ENCODE peak calls at places on chromosomes 11 and 22, in nine cellular contexts. B is left ventricle myocardium inferior, K is gastrocnemius medialis, Y is endodermal cell, P is choroid plexus epithelial cell, E is body of pancreas, Z is ovary, Q is PC-3, O is WERI-Rb-1. I is an unnamed sample.

GRCh38 chr22:19120829-19121630 is 1.2 kb downstream of the DGCR2 start:
- DNase-seq in Z (no peak), E (peak), P (peak), O (no peak), Q (peak), B (no peak), Y (peak), K (peak), I (peak)

GRCh38 chr22:23817146-23817545 is 21.7 kb downstream of the DERL3 start:
- DNase-seq in K (no peak), Y (no peak), E (no peak), Z (no peak), P (no peak), Q (no peak), O (no peak), B (no peak), I (no peak)

GRCh38 chr22:28442951-28443876 is 236.4 kb downstream of the TTC28 start:
- DNase-seq in E (peak), B (peak), P (peak), O (peak), Z (peak), Y (peak), K (peak), Q (no peak), I (peak)

GRCh38 chr11:61602775-61603569 is 22.1 kb upstream of the SYT7 start:
- DNase-seq in B (peak), Q (peak), E (peak), K (peak), Y (no peak), P (peak), Z (peak), O (peak), I (peak)

GRCh38 chr11:27028653-27029052 is 12.0 kb upstream of the BBOX1 start:
- DNase-seq in Q (no peak), K (no peak), E (no peak), B (no peak), Y (no peak), O (no peak), Z (no peak), P (no peak), I (peak)

GRCh38 chr11:75894036-75894585 is 79.1 kb downstream of the UVRAG start:
- DNase-seq in B (no peak), P (no peak), Q (no peak), Y (no peak), Z (no peak), E (no peak), K (no peak), O (no peak), I (no peak)

GRCh38 chr11:22703040-22703439 is 36.6 kb downstream of the GAS2 start:
- DNase-seq in E (peak), Q (peak), P (peak), O (no peak), Z (no peak), Y (no peak), B (no peak), K (no peak), I (peak)

GRCh38 chr11:126949066-126949945 is 51.3 kb downstream of the KIRREL3 start:
- DNase-seq in Z (no peak), B (no peak), O (no peak), Y (no peak), Q (no peak), E (no peak), P (no peak), K (no peak), I (no peak)

GRCh38 chr11:74521666-74522252 is 28.2 kb upstream of the LIPT2 start:
- DNase-seq in O (no peak), E (no peak), K (no peak), Q (no peak), B (no peak), Y (no peak), P (no peak), Z (no peak), I (no peak)

GRCh38 chr11:18698341-18699268 is at the start of gene TMEM86A:
- DNase-seq in B (peak), Y (peak), Q (peak), K (peak), P (peak), E (peak), O (peak), Z (peak), I (peak)

GRCh38 chr11:113274708-113275582 is 39.4 kb upstream of the TTC12 start:
- DNase-seq in Y (peak), Z (no peak), P (peak), Q (peak), O (no peak), B (no peak), E (no peak), K (no peak), I (no peak)

GRCh38 chr11:61871158-61871597 is 20.2 kb downstream of the FADS3 start:
- DNase-seq in O (peak), Y (peak), K (peak), P (peak), Z (peak), E (peak), Q (peak), B (peak), I (peak)

GRCh38 chr22:28143961-28144745 is 225.1 kb upstream of the PITPNB start:
- DNase-seq in E (no peak), Q (no peak), Y (no peak), P (no peak), O (no peak), Z (no peak), B (no peak), K (no peak), I (peak)

GRCh38 chr11:105648762-105649161 is 38.9 kb downstream of the GRIA4 start:
- DNase-seq in B (no peak), E (no peak), K (no peak), Y (no peak), O (no peak), Q (no peak), Z (no peak), P (no peak), I (no peak)

GRCh38 chr11:67373916-67374570 is 645 bp upstream of the CLCF1 start:
- DNase-seq in K (peak), B (peak), Z (peak), P (peak), E (peak), O (peak), Y (peak), Q (peak), I (peak)

GRCh38 chr22:45552580-45553332 is 50.1 kb downstream of the FBLN1 start:
- DNase-seq in Z (peak), B (peak), Q (no peak), P (peak), O (no peak), E (peak), K (no peak), Y (peak), I (peak)

GRCh38 chr11:72721689-72722049 is 30.5 kb downstream of the ARAP1 start:
- DNase-seq in K (no peak), E (peak), B (peak), Q (no peak), P (peak), Y (peak), O (no peak), Z (peak), I (no peak)

GRCh38 chr22:44126807-44127206 is 53.9 kb upstream of the PARVG start:
- DNase-seq in E (no peak), K (no peak), P (no peak), Q (no peak), B (no peak), O (no peak), Z (no peak), Y (no peak), I (no peak)

GRCh38 chr11:61149624-61150615 is 11.3 kb downstream of the VPS37C start:
- DNase-seq in E (no peak), P (peak), Q (peak), K (no peak), O (peak), Y (peak), Z (no peak), B (no peak), I (peak)

GRCh38 chr11:61082931-61083531 is 19.3 kb upstream of the CD5 start:
- DNase-seq in K (no peak), P (no peak), Z (no peak), O (no peak), E (no peak), B (no peak), Q (no peak), Y (no peak), I (no peak)

GRCh38 chr11:61329871-61330270 is 3.0 kb downstream of the DDB1 start:
- DNase-seq in O (no peak), P (no peak), E (no peak), Q (no peak), K (no peak), B (no peak), Y (no peak), Z (no peak), I (no peak)

GRCh38 chr11:3904228-3904627 is 48.8 kb downstream of the STIM1 start:
- DNase-seq in Y (no peak), Z (no peak), Q (peak), P (no peak), O (no peak), B (no peak), K (peak), E (no peak), I (no peak)

GRCh38 chr11:61657566-61657965 is 22.6 kb upstream of the DAGLA start:
- DNase-seq in P (no peak), Z (no peak), Y (no peak), K (no peak), B (no peak), E (peak), Q (peak), O (no peak), I (no peak)

GRCh38 chr11:125070699-125071254 is 7.7 kb downstream of the SLC37A2 start:
- DNase-seq in O (no peak), Z (peak), Q (peak), K (peak), P (peak), Y (peak), B (peak), E (no peak), I (peak)

GRCh38 chr11:116986521-116987105 is 111.6 kb downstream of the SIK3 start:
- DNase-seq in O (no peak), P (peak), B (no peak), Q (peak), K (peak), Y (no peak), Z (no peak), E (no peak), I (peak)

GRCh38 chr22:25388866-25389540 is 169.6 kb downstream of the CRYBB2 start:
- DNase-seq in Z (no peak), E (no peak), Y (no peak), O (no peak), P (no peak), B (no peak), Q (no peak), K (no peak), I (no peak)

GRCh38 chr11:84660257-84660656 is 966.9 kb downstream of the DLG2 start:
- DNase-seq in Q (no peak), Z (no peak), K (no peak), Y (no peak), P (no peak), E (no peak), B (no peak), O (no peak), I (no peak)

GRCh38 chr22:19666663-19667593 is 47.4 kb upstream of the SEPTIN5 start:
- DNase-seq in O (no peak), B (no peak), Q (no peak), Z (no peak), Y (peak), K (no peak), P (peak), E (no peak), I (peak)

GRCh38 chr11:111357150-111358037 is 21.7 kb downstream of the POU2AF1 start:
- DNase-seq in Y (peak), K (no peak), O (no peak), B (no peak), Z (no peak), Q (no peak), E (no peak), P (no peak), I (no peak)

GRCh38 chr11:131593301-131593700 is 222.9 kb downstream of the NTM start:
- DNase-seq in O (no peak), Z (no peak), B (no peak), K (no peak), P (no peak), Q (no peak), E (no peak), Y (no peak), I (no peak)

GRCh38 chr22:36368359-36368983 is 19.3 kb downstream of the MYH9 start:
- DNase-seq in E (peak), Z (no peak), Q (peak), K (no peak), O (no peak), P (peak), B (no peak), Y (peak), I (peak)

GRCh38 chr11:85918910-85919794 is 64.0 kb downstream of the CCDC83 start:
- DNase-seq in Q (no peak), P (peak), Y (no peak), K (no peak), Z (no peak), O (no peak), E (no peak), B (no peak), I (peak)

DNA sequence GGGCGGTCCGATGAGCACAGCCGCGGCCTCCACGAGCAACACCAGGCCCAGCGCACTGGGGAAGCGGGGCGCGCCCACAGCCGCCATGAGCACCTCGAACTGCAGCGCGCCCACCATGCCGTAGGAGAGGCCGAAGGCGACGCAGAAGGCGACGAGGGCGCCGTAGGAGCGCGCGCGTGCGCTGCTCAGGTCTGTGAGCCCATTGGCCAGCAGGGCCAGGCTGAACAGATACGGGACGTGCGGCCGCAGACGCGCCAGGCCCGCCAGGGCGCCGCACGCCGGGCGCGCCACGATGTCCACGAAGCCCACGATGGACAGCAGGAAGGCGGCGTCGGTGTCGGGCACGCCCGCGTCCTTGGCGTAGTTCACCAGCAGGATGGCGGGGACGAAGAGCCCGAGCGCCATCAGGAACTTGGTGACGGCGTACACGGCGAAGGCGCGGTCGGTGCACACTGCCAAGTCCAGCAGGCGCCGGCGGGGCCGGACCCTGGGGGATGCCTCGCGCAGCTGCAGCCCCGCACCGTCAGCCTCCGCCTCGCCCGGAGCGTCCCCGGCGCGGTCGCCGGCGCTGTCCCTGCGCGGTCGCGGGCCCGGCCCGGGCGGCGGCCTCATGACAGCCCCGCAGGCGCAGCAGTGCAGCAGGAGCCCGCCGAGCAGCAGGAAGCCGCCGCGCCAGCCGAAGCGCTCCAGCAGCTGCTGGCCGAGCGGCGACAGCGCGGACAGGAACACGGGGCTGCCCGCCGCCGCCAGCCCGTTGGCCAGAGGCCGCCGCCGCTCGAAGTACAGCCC is 2.9 kb downstream of the SLC16A8 start:
- DNase-seq in Z (peak), Q (peak), P (peak), K (no peak), B (peak), O (no peak), E (no peak), Y (peak), I (peak)
- TF ChIP-seq CTCF in Z (no peak), Q (no peak), P (no peak), K (no peak), B (no peak), O (no peak), E (no peak), Y (peak), I (no peak)

DNA sequence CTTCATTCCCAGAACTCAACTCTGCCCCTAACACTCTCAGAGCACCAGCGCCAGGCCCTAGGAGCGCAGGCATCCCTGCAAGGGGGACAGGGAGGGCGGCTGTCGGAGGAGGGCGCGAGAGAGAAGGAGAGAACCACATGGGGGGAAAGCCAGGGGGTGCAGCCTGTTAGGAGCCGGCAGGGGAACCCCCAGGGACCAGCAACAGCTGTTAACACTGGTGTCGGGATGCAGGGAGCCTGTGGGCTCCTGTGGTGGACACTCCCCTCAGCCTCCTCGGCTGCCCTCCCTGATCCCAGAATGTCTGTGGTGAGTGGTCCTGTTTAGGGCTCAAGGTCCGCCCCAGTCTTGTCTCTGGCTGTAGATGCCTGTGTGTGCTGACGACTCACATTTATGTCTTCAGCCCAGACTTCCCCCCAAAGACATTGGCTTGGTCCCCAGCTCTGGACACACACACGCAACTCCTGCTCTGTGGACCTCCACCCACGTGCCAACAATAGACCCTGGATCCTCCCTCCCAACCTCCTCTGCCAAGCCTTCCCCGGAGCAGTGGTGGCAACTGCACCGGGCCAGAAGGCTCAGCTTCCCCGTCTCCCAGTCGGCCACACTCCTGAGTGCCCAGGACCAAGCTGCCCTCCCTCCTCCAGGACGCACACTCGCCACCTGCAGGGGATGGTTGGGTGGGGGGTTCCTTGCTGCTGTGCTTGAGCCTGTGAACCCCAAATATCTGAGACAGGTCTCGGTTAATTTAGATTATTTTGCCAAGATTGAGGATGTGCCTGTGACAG is 817 bp upstream of the IFITM5 start:
- DNase-seq in K (no peak), P (peak), Q (no peak), Z (no peak), E (no peak), Y (peak), O (no peak), B (peak), I (peak)
- TF ChIP-seq CTCF in K (no peak), P (peak), Q (no peak), Z (no peak), E (no peak), Y (peak), O (peak), B (no peak), I (peak)

DNA sequence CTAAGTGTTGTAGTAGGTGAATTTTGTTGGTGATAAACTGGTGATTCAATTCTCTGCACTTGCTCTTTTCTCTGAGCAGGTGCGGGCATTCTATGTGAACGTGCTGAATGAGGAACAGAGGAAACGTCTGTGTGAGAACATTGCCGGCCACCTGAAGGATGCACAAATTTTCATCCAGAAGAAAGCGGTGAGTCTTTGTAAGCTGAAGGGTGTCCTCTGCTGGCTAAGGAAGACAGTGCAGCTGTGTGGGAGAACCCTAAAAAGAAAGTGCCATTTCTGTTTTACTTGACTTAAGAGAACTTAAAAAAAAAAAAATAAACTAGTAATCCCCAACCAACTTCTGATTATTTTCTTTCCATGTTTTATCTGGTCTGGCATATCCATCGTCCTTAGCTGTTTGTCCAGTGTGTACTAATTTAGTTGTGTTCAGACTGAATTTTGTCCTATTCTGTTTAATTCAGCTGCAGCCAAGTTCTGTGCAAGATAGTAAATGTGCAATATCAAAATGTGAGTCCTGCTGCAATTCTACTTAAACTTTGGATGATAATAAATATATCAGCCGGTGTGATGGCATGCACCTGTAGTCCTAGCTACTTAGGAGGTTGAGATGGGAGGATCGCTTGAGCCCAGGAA is 29.6 kb downstream of the CAT start:
- DNase-seq in O (peak), Y (peak), Z (no peak), K (no peak), Q (peak), P (peak), E (peak), B (no peak), I (peak)
- TF ChIP-seq CTCF in O (peak), Y (peak), Z (no peak), K (peak), Q (peak), P (peak), E (peak), B (peak), I (peak)

DNA sequence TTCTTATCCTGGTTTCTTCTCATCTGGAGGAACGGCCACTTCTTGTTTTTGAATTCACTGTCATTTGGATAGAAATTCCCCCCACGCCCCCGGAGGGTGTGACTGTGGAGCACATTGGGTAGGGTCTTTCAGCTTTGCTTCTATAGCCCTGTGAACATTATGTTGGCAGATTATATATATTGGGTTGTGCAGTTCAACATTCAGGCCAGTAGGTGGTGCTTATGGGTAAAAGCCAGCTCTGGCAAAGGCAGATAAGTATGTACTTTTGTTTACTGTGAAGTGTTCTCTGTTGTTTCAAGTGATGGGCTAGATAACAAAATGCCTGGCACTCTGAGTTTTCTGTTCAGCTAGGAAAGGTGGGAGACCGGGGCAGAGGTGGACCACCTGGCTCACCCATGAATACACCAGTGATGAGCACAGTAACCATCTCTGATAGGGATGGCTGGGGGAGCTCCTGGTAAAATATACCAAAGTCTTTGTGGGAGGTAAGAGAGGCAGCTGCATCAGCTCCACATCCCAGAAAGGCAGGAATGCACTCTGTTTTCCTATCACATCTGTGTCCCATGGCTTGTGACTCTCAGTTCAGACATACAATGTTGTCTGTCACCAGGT is 1348.2 kb upstream of the RAG2 start:
- DNase-seq in P (peak), Q (peak), K (no peak), B (no peak), O (peak), Y (peak), E (peak), Z (no peak), I (peak)
- TF ChIP-seq CTCF in P (peak), Q (peak), K (peak), B (peak), O (peak), Y (peak), E (peak), Z (no peak), I (peak)

I was measured in fibroblast of the aortic adventitia.